ENCODE peak calls at places on chromosomes 13 and 19, in four cellular contexts. One of them, this sample, is unnamed.
A peak's percentile ranks its signal among the peaks of the same experiment; 100 is the strongest.

GRCh38 chr13:72290962-72291681 is 424.1 kb upstream of the DACH1 start:
- DNase-seq in psoas muscle: no peak
- DNase-seq in CD8-positive, alpha-beta T cell: no peak
- DNase-seq in tibial artery: no peak
- DNase-seq in this sample: no peak

GRCh38 chr13:107534548-107534947 is 680.8 kb downstream of the LIG4 start:
- DNase-seq in CD8-positive, alpha-beta T cell: no peak
- DNase-seq in tibial artery: no peak
- DNase-seq in psoas muscle: no peak
- DNase-seq in this sample: no peak

GRCh38 chr19:34733266-34733825 is 697 bp upstream of the ZNF181 start:
- DNase-seq in CD8-positive, alpha-beta T cell: no peak
- DNase-seq in tibial artery: peak; percentile 80
- DNase-seq in psoas muscle: peak; percentile 71
- DNase-seq in this sample: no peak

GRCh38 chr13:73138967-73139491 is 80.2 kb downstream of the KLF5 start:
- DNase-seq in tibial artery: no peak
- DNase-seq in psoas muscle: no peak
- DNase-seq in CD8-positive, alpha-beta T cell: no peak
- DNase-seq in this sample: no peak

GRCh38 chr19:54470276-54470887 is 2.7 kb downstream of the CDC42EP5 start:
- DNase-seq in psoas muscle: no peak
- DNase-seq in tibial artery: no peak
- DNase-seq in CD8-positive, alpha-beta T cell: no peak
- DNase-seq in this sample: no peak

GRCh38 chr13:64206430-64207225 is 2791.0 kb upstream of the PCDH20 start:
- DNase-seq in psoas muscle: no peak
- DNase-seq in tibial artery: no peak
- DNase-seq in CD8-positive, alpha-beta T cell: no peak
- DNase-seq in this sample: no peak

GRCh38 chr13:51559916-51560315 is 24.3 kb upstream of the WDFY2 start:
- DNase-seq in psoas muscle: no peak
- DNase-seq in tibial artery: no peak
- DNase-seq in CD8-positive, alpha-beta T cell: no peak
- DNase-seq in this sample: no peak

GRCh38 chr19:1850809-1851544 is 2.7 kb upstream of the REXO1 start:
- DNase-seq in psoas muscle: no peak
- DNase-seq in tibial artery: no peak
- DNase-seq in CD8-positive, alpha-beta T cell: no peak
- DNase-seq in this sample: no peak

DNA sequence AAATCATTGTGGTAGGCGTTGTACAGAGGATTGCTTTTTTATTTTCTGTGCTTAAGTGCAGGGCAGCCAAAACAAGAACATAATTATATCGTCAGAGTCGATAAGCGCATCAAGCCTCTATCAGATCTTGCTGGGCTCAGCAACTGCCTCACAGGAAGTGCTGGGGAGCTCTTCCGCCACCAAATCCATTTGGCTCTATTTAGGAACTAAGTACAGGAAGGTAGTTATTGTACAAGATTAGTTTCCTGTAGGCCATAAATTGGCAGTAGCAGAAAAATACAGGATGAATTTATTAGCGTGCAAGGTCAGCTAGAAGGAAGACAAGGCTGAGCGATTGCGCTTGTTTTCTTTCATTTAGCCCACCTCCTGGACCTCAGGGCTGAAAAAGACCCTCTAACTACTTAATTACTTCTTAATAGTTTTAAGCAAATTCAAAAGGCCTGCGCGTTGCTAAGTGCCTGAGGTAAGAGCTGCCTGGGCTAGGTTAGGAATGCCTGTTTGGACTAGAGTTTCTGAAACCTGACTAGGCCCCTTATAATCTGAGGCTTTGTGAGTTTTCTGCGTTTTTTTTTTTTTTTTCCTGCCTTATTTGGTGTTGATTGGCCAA is 118.5 kb downstream of the IRS2 start:
- DNase-seq in tibial artery: no peak
- DNase-seq in psoas muscle: no peak
- DNase-seq in CD8-positive, alpha-beta T cell: no peak
- DNase-seq in this sample: no peak
- H3K4me1 ChIP-seq in tibial artery: no peaks in the 10 kb centered on the region
- H3K4me1 ChIP-seq in psoas muscle: no peaks in the 10 kb centered on the region
- H3K4me1 ChIP-seq in CD8-positive, alpha-beta T cell: no peaks in the 10 kb centered on the region
- H3K4me1 ChIP-seq in this sample: peaks cover 19% of the 10 kb centered on the region

DNA sequence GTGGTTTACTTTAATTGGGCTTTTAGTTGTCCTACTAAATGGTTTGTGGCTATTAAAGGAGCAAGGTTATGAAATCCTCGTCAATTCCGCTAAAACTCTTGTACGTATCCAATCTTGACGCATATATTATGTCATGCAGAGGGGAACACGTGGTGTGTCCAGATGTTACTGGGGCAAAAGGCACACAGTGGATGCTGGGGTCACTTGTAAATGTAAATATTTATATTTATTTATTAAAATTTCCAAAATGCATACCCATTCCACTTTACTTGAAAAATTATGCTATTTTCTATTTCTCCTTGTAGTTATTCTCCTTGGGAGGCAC is 36.7 kb upstream of the SLC46A3 start:
- DNase-seq in tibial artery: no peak
- DNase-seq in CD8-positive, alpha-beta T cell: no peak
- DNase-seq in psoas muscle: no peak
- DNase-seq in this sample: no peak
- H3K4me3 ChIP-seq in tibial artery: no peak overlapping the region
- H3K4me3 ChIP-seq in CD8-positive, alpha-beta T cell: peak overlapping the region; percentile 23
- H3K4me3 ChIP-seq in psoas muscle: peak overlapping the region; percentile 29
- H3K4me3 ChIP-seq in this sample: no peak overlapping the region

GRCh38 chr13:33279898-33280549 is 5.5 kb downstream of the STARD13 start:
- DNase-seq in tibial artery: no peak
- DNase-seq in psoas muscle: no peak
- DNase-seq in CD8-positive, alpha-beta T cell: no peak
- DNase-seq in this sample: peak; percentile 69
- H3K27ac ChIP-seq in tibial artery: peak overlapping the region; percentile 75
- H3K27ac ChIP-seq in psoas muscle: peak overlapping the region; percentile 80
- H3K27ac ChIP-seq in CD8-positive, alpha-beta T cell: no peak overlapping the region
- H3K27ac ChIP-seq in this sample: peak overlapping the region; percentile 99

DNA sequence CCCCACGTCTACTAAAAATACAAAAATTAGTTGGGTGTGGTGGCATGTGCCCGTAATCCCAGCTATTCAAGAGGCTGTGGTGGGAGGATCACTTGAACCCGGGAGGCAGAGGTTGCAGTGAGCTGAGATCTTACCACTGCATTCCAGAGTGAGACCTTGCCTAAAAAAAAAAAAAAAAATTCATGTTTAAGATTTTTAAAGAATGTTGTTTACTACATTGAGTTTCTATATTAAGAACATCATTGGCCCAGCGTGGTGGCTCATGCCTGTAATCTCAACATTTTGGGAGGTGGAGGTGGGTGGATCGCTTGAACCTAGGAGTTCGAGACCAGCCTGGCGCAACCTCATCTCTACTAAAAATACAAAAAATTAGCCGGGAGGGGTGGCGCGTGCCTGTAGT is 31.9 kb upstream of the FLT1 start:
- DNase-seq in CD8-positive, alpha-beta T cell: no peak
- DNase-seq in tibial artery: no peak
- DNase-seq in psoas muscle: no peak
- DNase-seq in this sample: no peak
- H3K4me1 ChIP-seq in CD8-positive, alpha-beta T cell: peaks cover 11% of the 10 kb centered on the region
- H3K4me1 ChIP-seq in tibial artery: peaks cover 15% of the 10 kb centered on the region
- H3K4me1 ChIP-seq in psoas muscle: no peaks in the 10 kb centered on the region
- H3K4me1 ChIP-seq in this sample: no peaks in the 10 kb centered on the region

GRCh38 chr19:51123381-51124186 is 1.1 kb upstream of the SIGLEC9 start:
- DNase-seq in tibial artery: no peak
- DNase-seq in psoas muscle: no peak
- DNase-seq in CD8-positive, alpha-beta T cell: peak; percentile 45
- DNase-seq in this sample: no peak

GRCh38 chr19:51124216-51124615 is 490 bp upstream of the SIGLEC9 start:
- DNase-seq in CD8-positive, alpha-beta T cell: no peak
- DNase-seq in tibial artery: no peak
- DNase-seq in psoas muscle: no peak
- DNase-seq in this sample: no peak

GRCh38 chr19:51121257-51121656 is 3.4 kb upstream of the SIGLEC9 start:
- DNase-seq in psoas muscle: no peak
- DNase-seq in tibial artery: no peak
- DNase-seq in CD8-positive, alpha-beta T cell: no peak
- DNase-seq in this sample: no peak

GRCh38 chr19:51124729-51125128 is at the start of gene SIGLEC9:
- DNase-seq in psoas muscle: peak; percentile 70
- DNase-seq in CD8-positive, alpha-beta T cell: no peak
- DNase-seq in tibial artery: peak; percentile 75
- DNase-seq in this sample: no peak

DNA sequence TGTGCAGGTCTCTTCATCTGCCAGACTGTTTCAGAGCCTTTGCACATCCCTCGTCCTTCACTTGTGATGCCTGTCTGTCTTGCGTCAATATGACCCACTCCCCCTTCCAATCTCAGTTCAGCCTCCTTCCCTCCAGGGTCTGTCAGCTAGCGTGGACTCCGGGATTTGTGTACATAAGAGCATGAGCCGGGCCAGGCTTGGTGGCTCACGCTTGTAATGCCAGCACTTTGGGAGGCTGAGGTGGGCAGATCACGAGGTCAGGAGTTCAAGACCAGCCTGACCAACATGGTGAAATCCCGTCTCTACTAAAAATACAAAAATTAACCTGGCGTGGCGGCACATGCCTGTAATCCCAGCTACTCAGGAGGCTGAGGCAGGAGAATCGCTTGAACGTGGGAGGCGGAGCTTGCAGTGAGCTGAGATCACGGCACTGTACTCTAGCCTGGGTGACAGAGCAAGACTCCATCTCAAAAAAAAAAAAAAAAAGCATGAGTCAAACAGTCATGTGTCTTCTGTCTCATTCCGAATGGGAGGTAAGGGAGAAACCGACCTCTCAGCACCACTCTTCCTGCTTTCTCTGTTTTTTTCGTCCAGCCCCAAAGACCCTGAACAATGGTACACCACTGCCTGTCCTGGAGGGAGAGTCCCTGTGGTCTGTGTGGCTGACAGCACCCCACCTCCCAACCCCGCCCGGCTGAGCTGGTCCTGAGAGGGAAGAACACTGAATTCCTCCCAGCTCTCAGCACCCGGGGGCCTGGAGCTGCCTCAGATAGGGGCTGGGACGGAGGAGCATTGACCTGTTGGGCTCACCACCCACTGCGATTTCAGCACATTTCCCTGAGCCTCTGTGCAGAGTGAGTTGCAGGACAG is 2.4 kb upstream of the SIGLEC9 start:
- DNase-seq in CD8-positive, alpha-beta T cell: no peak
- DNase-seq in psoas muscle: no peak
- DNase-seq in tibial artery: no peak
- DNase-seq in this sample: no peak
- H3K4me3 ChIP-seq in CD8-positive, alpha-beta T cell: peak overlapping the region; percentile 39
- H3K4me3 ChIP-seq in psoas muscle: no peak overlapping the region
- H3K4me3 ChIP-seq in tibial artery: no peak overlapping the region
- H3K4me3 ChIP-seq in this sample: no peak overlapping the region

GRCh38 chr13:20990910-20991525 is 70.4 kb downstream of the LATS2 start:
- DNase-seq in CD8-positive, alpha-beta T cell: no peak
- DNase-seq in psoas muscle: peak; percentile 59
- DNase-seq in tibial artery: no peak
- DNase-seq in this sample: no peak
- H3K27ac ChIP-seq in CD8-positive, alpha-beta T cell: no peak overlapping the region
- H3K27ac ChIP-seq in psoas muscle: no peak overlapping the region
- H3K27ac ChIP-seq in tibial artery: no peak overlapping the region
- H3K27ac ChIP-seq in this sample: no peak overlapping the region

GRCh38 chr19:15280048-15280725 is 47.9 kb upstream of the EPHX3 start:
- DNase-seq in tibial artery: peak; percentile 83
- DNase-seq in CD8-positive, alpha-beta T cell: no peak
- DNase-seq in psoas muscle: peak; percentile 88
- DNase-seq in this sample: no peak
- H3K4me1 ChIP-seq in tibial artery: peaks cover 96% of the 10 kb centered on the region
- H3K4me1 ChIP-seq in CD8-positive, alpha-beta T cell: peaks cover 87% of the 10 kb centered on the region
- H3K4me1 ChIP-seq in psoas muscle: peaks cover 100% of the 10 kb centered on the region
- H3K4me1 ChIP-seq in this sample: peaks cover 72% of the 10 kb centered on the region

GRCh38 chr19:50551034-50551712 is 17.1 kb downstream of the LRRC4B start:
- DNase-seq in tibial artery: no peak
- DNase-seq in CD8-positive, alpha-beta T cell: no peak
- DNase-seq in psoas muscle: no peak
- DNase-seq in this sample: no peak
- H3K4me3 ChIP-seq in tibial artery: peak overlapping the region; percentile 58
- H3K4me3 ChIP-seq in CD8-positive, alpha-beta T cell: no peak overlapping the region
- H3K4me3 ChIP-seq in psoas muscle: peak overlapping the region; percentile 22
- H3K4me3 ChIP-seq in this sample: no peak overlapping the region

DNA sequence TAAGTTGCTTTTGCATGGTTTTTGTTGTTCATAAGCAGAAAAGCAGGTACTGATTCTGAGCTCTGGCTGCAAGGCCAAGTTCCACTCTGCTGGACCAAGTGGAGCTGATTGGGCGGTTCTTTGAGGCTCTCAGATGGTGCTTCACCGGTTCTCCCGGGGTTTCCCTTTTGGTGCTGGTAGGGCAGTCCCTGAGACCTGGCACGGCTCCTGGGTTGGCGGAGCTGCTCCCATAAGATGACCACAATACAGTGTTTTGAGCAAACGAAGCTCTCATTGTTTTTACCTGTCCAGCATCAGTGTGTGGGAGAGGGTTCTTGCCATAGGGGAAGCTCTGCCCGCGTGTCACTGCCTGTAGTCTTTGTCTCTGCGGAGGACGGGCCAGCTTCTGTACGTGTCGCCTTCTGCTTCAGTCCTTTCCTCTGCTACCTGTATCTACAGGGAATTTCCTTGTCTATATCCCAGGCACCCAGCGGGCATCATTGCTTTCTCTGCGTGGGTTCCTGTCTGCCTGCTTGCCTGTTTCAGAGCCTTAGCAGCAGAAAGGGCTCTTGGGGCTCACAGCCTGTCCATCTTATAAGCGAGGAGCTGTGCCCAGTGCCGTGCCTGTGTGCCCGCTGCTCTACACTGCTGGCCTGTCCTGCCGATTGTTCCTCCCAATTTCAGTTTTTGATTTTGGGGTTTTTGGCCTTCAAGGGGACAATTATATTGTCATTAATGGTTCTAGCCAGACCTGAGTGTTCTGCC is 2.3 kb downstream of the U2AF2 start:
- DNase-seq in tibial artery: no peak
- DNase-seq in CD8-positive, alpha-beta T cell: no peak
- DNase-seq in psoas muscle: no peak
- DNase-seq in this sample: peak; percentile 42
- H3K27ac ChIP-seq in tibial artery: no peak overlapping the region
- H3K27ac ChIP-seq in CD8-positive, alpha-beta T cell: peak overlapping the region; percentile 79
- H3K27ac ChIP-seq in psoas muscle: no peak overlapping the region
- H3K27ac ChIP-seq in this sample: peak overlapping the region; percentile 93

GRCh38 chr19:18506545-18506944 is 15.3 kb downstream of the ELL start:
- DNase-seq in psoas muscle: no peak
- DNase-seq in CD8-positive, alpha-beta T cell: no peak
- DNase-seq in tibial artery: no peak
- DNase-seq in this sample: no peak

GRCh38 chr19:18508585-18508984 is 13.3 kb downstream of the ELL start:
- DNase-seq in psoas muscle: no peak
- DNase-seq in CD8-positive, alpha-beta T cell: no peak
- DNase-seq in tibial artery: no peak
- DNase-seq in this sample: no peak

GRCh38 chr19:18507727-18508440 is 14.0 kb downstream of the ELL start:
- DNase-seq in tibial artery: no peak
- DNase-seq in CD8-positive, alpha-beta T cell: no peak
- DNase-seq in psoas muscle: peak; percentile 75
- DNase-seq in this sample: no peak

GRCh38 chr19:18506101-18506534 is 15.8 kb downstream of the ELL start:
- DNase-seq in CD8-positive, alpha-beta T cell: no peak
- DNase-seq in tibial artery: no peak
- DNase-seq in psoas muscle: peak; percentile 63
- DNase-seq in this sample: no peak

GRCh38 chr19:18507021-18507726 is 14.7 kb downstream of the ELL start:
- DNase-seq in CD8-positive, alpha-beta T cell: no peak
- DNase-seq in psoas muscle: peak; percentile 88
- DNase-seq in tibial artery: peak; percentile 83
- DNase-seq in this sample: no peak
- H3K4me1 ChIP-seq in CD8-positive, alpha-beta T cell: peaks cover 77% of the 10 kb centered on the region
- H3K4me1 ChIP-seq in psoas muscle: peaks cover 84% of the 10 kb centered on the region
- H3K4me1 ChIP-seq in tibial artery: peaks cover 75% of the 10 kb centered on the region
- H3K4me1 ChIP-seq in this sample: peaks cover 9% of the 10 kb centered on the region